ENCODE peak calls at places on chromosomes 6 and 20, in five cellular contexts. G is HepG2, M is GM12878, C is WTC11, J is K562. B is an unnamed sample.

GRCh38 chr6:163850874-163851273 is 436.4 kb downstream of the QKI start:
- DNase-seq in M (no peak), C (no peak), G (no peak), J (no peak), B (no peak)

GRCh38 chr6:31834367-31834703 is 6.8 kb downstream of the HSPA1B start:
- DNase-seq in C (peak), G (peak), J (peak), M (peak), B (no peak)

GRCh38 chr6:24692003-24692402 is 25.1 kb downstream of the ACOT13 start:
- DNase-seq in J (no peak), M (no peak), G (no peak), C (no peak), B (no peak)

GRCh38 chr6:150588862-150589499 is 10.7 kb upstream of the PLEKHG1 start:
- DNase-seq in G (no peak), M (no peak), C (no peak), J (no peak), B (no peak)

GRCh38 chr6:68226460-68226859 is 408.6 kb upstream of the ADGRB3 start:
- DNase-seq in M (no peak), G (no peak), C (no peak), J (no peak), B (no peak)

GRCh38 chr20:19302714-19303113 is 90.3 kb downstream of the SLC24A3 start:
- DNase-seq in C (no peak), M (no peak), J (no peak), G (no peak), B (no peak)

GRCh38 chr20:63896136-63896890 is 1.4 kb downstream of the DNAJC5 start:
- DNase-seq in G (peak), M (no peak), J (peak), C (no peak), B (no peak)

GRCh38 chr6:35287671-35288396 is 9.8 kb upstream of the DEF6 start:
- DNase-seq in M (no peak), C (no peak), J (no peak), G (no peak), B (no peak)

GRCh38 chr20:36271639-36272546 is 34.2 kb upstream of the DLGAP4 start:
- DNase-seq in J (no peak), C (no peak), M (no peak), G (no peak), B (no peak)

GRCh38 chr20:41178904-41179432 is 41.6 kb downstream of the PLCG1 start:
- DNase-seq in J (no peak), C (peak), M (no peak), G (no peak), B (peak)

GRCh38 chr6:38179300-38179699 is 359.8 kb downstream of the ZFAND3 start:
- DNase-seq in G (no peak), J (no peak), C (peak), M (no peak), B (no peak)

GRCh38 chr20:62900052-62900691 is 26.1 kb downstream of the DIDO1 start:
- DNase-seq in G (peak), J (peak), C (peak), M (no peak), B (peak)

GRCh38 chr6:44652551-44652950 is 265.0 kb downstream of the CDC5L start:
- DNase-seq in J (no peak), C (no peak), M (no peak), G (no peak), B (no peak)

GRCh38 chr20:2397091-2397490 is 16.4 kb downstream of the TGM6 start:
- DNase-seq in J (no peak), C (no peak), M (no peak), G (no peak), B (no peak)

GRCh38 chr20:41408986-41409385 is 42.4 kb upstream of the EMILIN3 start:
- DNase-seq in J (no peak), M (no peak), C (no peak), G (no peak), B (no peak)

GRCh38 chr6:108565091-108565766 is 4.5 kb downstream of the FOXO3 start:
- DNase-seq in C (no peak), J (no peak), G (no peak), M (peak), B (no peak)

GRCh38 chr6:87742106-87742505 is 40.1 kb upstream of the AKIRIN2 start:
- DNase-seq in C (no peak), G (no peak), J (no peak), M (no peak), B (no peak)

GRCh38 chr20:47559141-47559540 is 57.5 kb downstream of the NCOA3 start:
- DNase-seq in G (no peak), C (no peak), M (no peak), J (no peak), B (no peak)

GRCh38 chr20:53926428-53927028 is 143.9 kb downstream of the BCAS1 start:
- DNase-seq in C (no peak), M (peak), G (peak), J (no peak), B (no peak)

GRCh38 chr6:37279366-37280134 is 21.6 kb upstream of the TMEM217 start:
- DNase-seq in C (no peak), G (no peak), J (no peak), M (no peak), B (no peak)

GRCh38 chr20:9660236-9660868 is 146.0 kb downstream of the LAMP5 start:
- DNase-seq in C (peak), G (peak), J (peak), M (no peak), B (no peak)

GRCh38 chr6:53492860-53493634 is 51.9 kb downstream of the GCLC start:
- DNase-seq in M (no peak), C (peak), G (peak), J (peak), B (no peak)

GRCh38 chr20:64130876-64131275 is 23.5 kb upstream of the NPBWR2 start:
- DNase-seq in C (no peak), J (no peak), M (no peak), G (no peak), B (no peak)

GRCh38 chr6:163395786-163396185 is 18.7 kb upstream of the QKI start:
- DNase-seq in C (no peak), G (no peak), J (no peak), M (no peak), B (no peak)

GRCh38 chr6:146788115-146788514 is 189.3 kb downstream of the ADGB start:
- DNase-seq in J (no peak), G (no peak), C (no peak), M (no peak), B (no peak)

GRCh38 chr6:75546401-75546800 is 52.8 kb upstream of the FILIP1 start:
- DNase-seq in G (peak), M (no peak), C (no peak), J (no peak), B (no peak)

GRCh38 chr20:56247954-56248782 is at the start of gene MC3R:
- DNase-seq in M (no peak), G (peak), J (peak), C (peak), B (peak)

GRCh38 chr6:160129886-160130615 is 8.4 kb downstream of the SLC22A1 start:
- DNase-seq in C (no peak), G (no peak), M (no peak), J (no peak), B (no peak)

GRCh38 chr6:17881085-17881883 is 106.2 kb downstream of the KIF13A start:
- DNase-seq in G (no peak), C (no peak), M (no peak), J (no peak), B (no peak)

GRCh38 chr6:153832543-153832942 is 206.5 kb upstream of the OPRM1 start:
- DNase-seq in J (no peak), C (no peak), G (no peak), M (no peak), B (no peak)

GRCh38 chr6:31794294-31794865 is 1.2 kb downstream of the VARS1 start:
- DNase-seq in C (no peak), G (no peak), J (peak), M (no peak), B (no peak)

GRCh38 chr20:38349856-38350255 is 3.6 kb downstream of the LBP start:
- DNase-seq in G (no peak), C (no peak), M (no peak), J (no peak), B (no peak)

GRCh38 chr6:106869203-106869602 is 105.3 kb downstream of the CD24 start:
- DNase-seq in G (no peak), J (no peak), C (no peak), M (no peak), B (no peak)

GRCh38 chr6:106870824-106871300 is 103.7 kb downstream of the CD24 start:
- DNase-seq in C (no peak), M (no peak), J (no peak), G (no peak), B (no peak)

GRCh38 chr6:106872044-106872443 is 102.5 kb downstream of the CD24 start:
- DNase-seq in C (no peak), M (no peak), G (no peak), J (no peak), B (no peak)

GRCh38 chr6:106866875-106867658 is 107.5 kb downstream of the CD24 start:
- DNase-seq in J (no peak), G (no peak), M (no peak), C (no peak), B (no peak)

DNA sequence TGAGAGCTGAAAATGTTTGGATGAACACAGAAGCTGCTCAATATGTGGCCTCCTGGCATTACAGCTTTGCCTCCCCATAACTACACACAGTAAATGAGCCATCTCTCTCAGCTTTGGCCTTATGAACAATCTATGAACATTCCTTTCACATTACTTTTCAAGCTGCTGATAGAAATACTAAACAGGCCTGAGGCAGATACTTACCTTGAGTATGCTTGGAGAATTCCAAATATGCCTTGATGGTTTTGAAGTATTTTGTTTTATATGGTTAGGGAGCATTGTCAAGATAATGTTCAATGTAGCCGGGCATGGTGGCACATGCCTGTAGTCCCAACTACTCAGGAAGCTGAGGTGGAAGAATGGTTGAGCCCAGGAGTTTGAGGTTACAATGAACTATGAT is 104.5 kb downstream of the CD24 start:
- DNase-seq in M (no peak), J (no peak), G (peak), C (no peak), B (no peak)
- TF ChIP-seq ATF2 in M (no peak), J (no peak), G (no peak), C (no peak), B (no peak)

GRCh38 chr20:48738399-48739304 is 89.1 kb downstream of the PREX1 start:
- DNase-seq in C (no peak), J (no peak), M (peak), G (peak), B (no peak)
- TF ChIP-seq ATF2 in C (no peak), J (no peak), M (peak), G (no peak), B (no peak)

GRCh38 chr6:16264785-16265184 is 26.4 kb downstream of the GMPR start:
- DNase-seq in C (no peak), G (no peak), J (no peak), M (no peak), B (no peak)

GRCh38 chr6:16265351-16266341 is 27.3 kb downstream of the GMPR start:
- DNase-seq in C (no peak), J (peak), M (no peak), G (no peak), B (no peak)

GRCh38 chr6:16271415-16271814 is 33.0 kb downstream of the GMPR start:
- DNase-seq in M (no peak), C (no peak), G (no peak), J (no peak), B (no peak)

GRCh38 chr6:16270178-16270794 is 31.9 kb downstream of the GMPR start:
- DNase-seq in G (no peak), M (no peak), C (no peak), J (peak), B (no peak)

DNA sequence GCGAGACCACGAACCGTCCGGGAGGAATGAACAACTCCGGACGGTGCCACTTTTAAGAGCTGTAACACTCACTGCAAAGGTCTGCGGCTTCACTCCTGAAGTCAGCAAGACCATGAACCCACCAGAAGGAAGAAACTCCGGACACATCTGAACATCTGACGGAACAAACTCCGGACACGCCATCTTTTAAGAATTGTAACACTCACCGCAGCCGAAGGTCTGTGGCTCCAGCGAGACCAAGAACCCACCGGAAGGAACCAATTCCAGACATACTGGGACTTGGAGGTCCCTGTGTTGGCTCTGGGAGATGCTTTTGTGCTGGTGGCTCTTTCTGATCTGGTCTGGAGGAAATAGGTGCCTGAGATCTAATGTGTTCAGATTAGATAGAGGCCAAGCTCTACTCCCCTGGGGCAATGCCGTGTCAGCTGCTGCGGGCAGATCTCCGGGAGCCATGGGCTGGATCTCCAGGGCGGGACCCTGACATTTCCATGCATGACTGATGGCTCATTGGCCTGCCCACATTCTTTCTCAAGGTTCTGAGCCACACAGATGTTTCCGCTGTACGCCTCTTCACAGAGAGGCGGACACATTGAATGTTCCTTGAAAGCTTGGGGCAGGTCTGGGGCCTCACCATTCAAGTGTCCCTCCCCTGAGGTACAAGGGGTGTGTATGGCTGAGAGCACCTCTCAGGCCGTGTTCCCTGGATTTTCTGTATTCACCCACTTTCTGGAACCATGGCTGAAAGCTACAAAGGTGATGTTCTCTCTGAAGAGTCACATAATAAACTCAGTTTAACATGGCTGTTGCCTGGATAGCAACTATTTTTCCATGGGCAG is 29.3 kb downstream of the GMPR start:
- DNase-seq in C (no peak), M (no peak), G (no peak), J (peak), B (no peak)
- TF ChIP-seq ATF2 in C (no peak), M (no peak), G (no peak), J (no peak), B (no peak)

GRCh38 chr6:4358414-4359107 is 223.2 kb upstream of the ECI2 start:
- DNase-seq in M (no peak), C (peak), J (peak), G (peak), B (no peak)
- TF ChIP-seq ATF2 in M (no peak), C (no peak), J (no peak), G (no peak), B (no peak)

DNA sequence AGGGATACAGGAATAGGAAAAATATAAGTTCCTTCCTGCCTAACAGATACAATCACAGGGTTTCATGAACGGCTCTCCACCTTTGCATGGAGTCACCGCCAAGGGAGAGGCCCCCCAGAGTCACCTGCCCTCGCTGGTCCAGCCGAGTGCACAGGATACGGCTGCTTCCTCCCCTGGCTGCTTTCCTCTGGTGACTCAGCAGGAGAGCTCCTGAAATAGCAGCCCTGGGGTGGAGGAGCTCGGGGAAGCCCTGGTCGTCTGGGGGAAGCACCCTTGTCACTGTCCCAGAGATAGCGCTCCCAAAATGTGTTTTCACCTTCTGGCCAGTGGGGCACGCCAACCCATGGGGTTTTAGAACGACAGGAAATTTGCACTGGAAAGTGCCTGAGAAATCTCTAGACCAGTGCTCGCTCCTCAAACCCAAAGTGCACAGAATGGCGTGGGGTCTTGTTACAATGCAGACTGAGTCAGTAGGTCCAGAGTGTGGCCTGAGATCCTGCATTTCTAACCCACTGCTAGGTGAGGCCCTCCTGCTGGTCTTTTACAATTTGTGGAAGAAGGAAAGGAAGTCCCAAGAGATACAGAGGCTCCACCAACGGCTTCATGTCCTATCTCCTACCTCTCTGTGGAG is 35.9 kb upstream of the FAM50B start:
- DNase-seq in C (no peak), J (peak), M (no peak), G (peak), B (no peak)
- TF ChIP-seq ATF2 in C (no peak), J (no peak), M (no peak), G (no peak), B (no peak)

GRCh38 chr6:11869656-11870340 is 91.2 kb upstream of the ADTRP start:
- DNase-seq in G (no peak), M (no peak), J (no peak), C (no peak), B (no peak)
- TF ChIP-seq ATF2 in G (no peak), M (no peak), J (no peak), C (no peak), B (no peak)

DNA sequence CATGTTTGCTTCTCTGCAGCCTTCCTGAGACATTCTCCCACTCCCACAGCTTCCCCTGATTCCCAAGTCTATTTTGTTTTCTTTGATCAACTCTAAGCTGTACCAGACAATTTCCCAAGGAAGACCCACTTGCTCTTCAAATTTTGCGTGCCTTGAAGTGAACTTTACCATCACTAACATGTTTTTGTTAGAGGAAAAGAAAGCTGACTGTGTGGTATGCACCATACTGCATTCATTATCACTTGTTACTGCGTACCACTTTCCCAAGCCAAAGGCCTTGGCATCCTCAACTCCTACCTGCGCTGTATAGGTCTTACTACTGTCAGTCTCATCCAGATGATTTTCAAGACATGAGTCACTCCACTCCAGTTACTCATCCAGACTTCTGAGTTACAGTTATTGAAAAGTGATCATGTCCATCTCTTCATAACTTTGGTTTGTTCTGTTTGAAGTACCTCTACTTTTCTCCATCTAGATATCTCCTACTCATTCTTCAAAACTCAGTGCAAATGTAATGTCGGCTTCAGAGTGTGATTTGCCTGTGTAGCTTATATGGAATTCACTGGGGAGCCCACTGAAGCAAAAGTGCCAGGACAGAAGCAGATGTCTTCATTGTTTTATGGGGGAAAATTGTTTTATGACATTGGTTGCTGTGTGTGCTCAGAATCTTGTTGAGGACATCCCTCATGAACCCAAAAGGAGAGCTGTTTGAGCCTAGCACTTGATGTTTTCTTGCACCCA is 5.2 kb downstream of the RPS12 start:
- DNase-seq in C (no peak), G (peak), M (no peak), J (no peak), B (no peak)
- TF ChIP-seq ATF2 in C (no peak), G (no peak), M (peak), J (no peak), B (no peak)

GRCh38 chr6:135537782-135538301 is 40.3 kb upstream of the AHI1 start:
- DNase-seq in G (no peak), M (no peak), C (no peak), J (no peak), B (no peak)

GRCh38 chr6:135534773-135535380 is 37.3 kb upstream of the AHI1 start:
- DNase-seq in G (no peak), C (no peak), M (no peak), J (no peak), B (no peak)

GRCh38 chr6:135532559-135532958 is 35.0 kb upstream of the AHI1 start:
- DNase-seq in J (no peak), G (no peak), M (no peak), C (no peak), B (no peak)

GRCh38 chr6:135531954-135532490 is 34.5 kb upstream of the AHI1 start:
- DNase-seq in C (no peak), J (no peak), M (no peak), G (no peak), B (no peak)

DNA sequence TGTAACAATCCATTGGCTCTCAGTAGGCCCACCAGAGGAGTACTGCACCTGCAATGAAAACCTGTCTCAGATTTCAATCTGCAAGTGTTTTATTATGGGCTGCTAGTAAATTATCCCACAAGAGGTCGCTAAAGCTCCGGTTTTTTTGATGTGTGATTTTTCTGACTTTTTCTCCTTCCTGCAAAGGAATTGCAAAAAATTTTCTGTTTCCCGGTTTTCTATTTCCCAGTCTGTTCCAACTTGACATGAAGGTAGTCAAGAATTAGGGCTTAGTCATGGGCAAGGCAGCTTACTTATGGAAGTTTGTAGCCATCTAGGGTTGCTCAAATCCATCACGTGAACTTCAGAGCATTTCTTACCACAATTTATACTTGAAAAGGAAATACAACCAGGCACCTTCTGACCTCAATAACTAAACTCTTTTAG is 38.5 kb upstream of the AHI1 start:
- DNase-seq in M (peak), C (no peak), G (peak), J (peak), B (no peak)
- TF ChIP-seq ATF2 in M (no peak), C (no peak), G (no peak), J (no peak), B (no peak)